ENCODE peak calls at places on chromosome 11, in four cellular contexts. One of them, this sample, is unnamed.

GRCh38 chr11:40321537-40321936 is 1137.9 kb downstream of the LRRC4C start:
- DNase-seq in GM12878: no peak
- DNase-seq in K562: no peak
- DNase-seq in HepG2: no peak
- DNase-seq in this sample: no peak

GRCh38 chr11:106466441-106467190 is 389.2 kb downstream of the AASDHPPT start:
- DNase-seq in GM12878: no peak
- DNase-seq in K562: no peak
- DNase-seq in HepG2: peak; percentile 36
- DNase-seq in this sample: no peak

GRCh38 chr11:41177791-41178190 is 281.7 kb downstream of the LRRC4C start:
- DNase-seq in GM12878: no peak
- DNase-seq in K562: no peak
- DNase-seq in HepG2: no peak
- DNase-seq in this sample: no peak

GRCh38 chr11:44734982-44735381 is 8.2 kb downstream of the TSPAN18 start:
- DNase-seq in GM12878: no peak
- DNase-seq in K562: no peak
- DNase-seq in HepG2: no peak
- DNase-seq in this sample: no peak

GRCh38 chr11:66068923-66069714 is 953 bp upstream of the PACS1 start:
- DNase-seq in GM12878: no peak
- DNase-seq in K562: no peak
- DNase-seq in HepG2: peak; percentile 12
- DNase-seq in this sample: peak; percentile 77

GRCh38 chr11:46369458-46370152 is 11.9 kb upstream of the MDK start:
- DNase-seq in GM12878: no peak
- DNase-seq in K562: peak; percentile 77
- DNase-seq in HepG2: peak; percentile 70
- DNase-seq in this sample: peak; percentile 79

GRCh38 chr11:114426280-114426679 is 13.0 kb upstream of the REXO2 start:
- DNase-seq in GM12878: no peak
- DNase-seq in K562: no peak
- DNase-seq in HepG2: no peak
- DNase-seq in this sample: no peak

GRCh38 chr11:110463153-110463552 is 33.4 kb downstream of the FDX1 start:
- DNase-seq in GM12878: no peak
- DNase-seq in K562: no peak
- DNase-seq in HepG2: no peak
- DNase-seq in this sample: peak; percentile 41

GRCh38 chr11:93959663-93960062 is 61.5 kb upstream of the HEPHL1 start:
- DNase-seq in GM12878: no peak
- DNase-seq in K562: no peak
- DNase-seq in HepG2: no peak
- DNase-seq in this sample: no peak

GRCh38 chr11:121554552-121554951 is 101.8 kb upstream of the SORL1-AS1 start:
- DNase-seq in GM12878: no peak
- DNase-seq in K562: no peak
- DNase-seq in HepG2: no peak
- DNase-seq in this sample: no peak

GRCh38 chr11:77470504-77470903 is 3.4 kb downstream of the PAK1 start:
- DNase-seq in GM12878: no peak
- DNase-seq in K562: no peak
- DNase-seq in HepG2: no peak
- DNase-seq in this sample: no peak

GRCh38 chr11:102683277-102683676 is 22.3 kb downstream of the MMP27 start:
- DNase-seq in GM12878: no peak
- DNase-seq in K562: no peak
- DNase-seq in HepG2: no peak
- DNase-seq in this sample: peak; percentile 10

GRCh38 chr11:123356539-123356938 is 73.5 kb upstream of the GRAMD1B start:
- DNase-seq in GM12878: no peak
- DNase-seq in K562: no peak
- DNase-seq in HepG2: no peak
- DNase-seq in this sample: no peak

GRCh38 chr11:129973068-129973467 is 29.6 kb downstream of the PRDM10 start:
- DNase-seq in GM12878: no peak
- DNase-seq in K562: no peak
- DNase-seq in HepG2: no peak
- DNase-seq in this sample: no peak

GRCh38 chr11:8017894-8018741 is 31.0 kb downstream of the EIF3F start:
- DNase-seq in GM12878: no peak
- DNase-seq in K562: no peak
- DNase-seq in HepG2: no peak
- DNase-seq in this sample: no peak

GRCh38 chr11:80365980-80366379 is 925.1 kb upstream of the TENM4 start:
- DNase-seq in GM12878: no peak
- DNase-seq in K562: no peak
- DNase-seq in HepG2: no peak
- DNase-seq in this sample: no peak
- H3K27ac ChIP-seq in GM12878: no peak overlapping the region
- H3K27ac ChIP-seq in K562: no peak overlapping the region
- H3K27ac ChIP-seq in HepG2: no peak overlapping the region
- H3K27ac ChIP-seq in this sample: no peak overlapping the region

GRCh38 chr11:134411887-134412507 is at the start of gene B3GAT1:
- DNase-seq in GM12878: no peak
- DNase-seq in K562: peak; percentile 66
- DNase-seq in HepG2: no peak
- DNase-seq in this sample: no peak
- TF ChIP-seq USF2 in GM12878: no peak
- TF ChIP-seq USF2 in K562: no peak
- TF ChIP-seq USF2 in HepG2: no peak
- TF ChIP-seq USF2 in this sample: no peak

GRCh38 chr11:64266339-64266738 is 15.0 kb downstream of the PLCB3 start:
- DNase-seq in GM12878: no peak
- DNase-seq in K562: no peak
- DNase-seq in HepG2: no peak
- DNase-seq in this sample: no peak

GRCh38 chr11:64267207-64267945 is 16.0 kb downstream of the PLCB3 start:
- DNase-seq in GM12878: no peak
- DNase-seq in K562: no peak
- DNase-seq in HepG2: no peak
- DNase-seq in this sample: no peak

GRCh38 chr11:64268028-64268686 is 16.3 kb downstream of the BAD start:
- DNase-seq in GM12878: no peak
- DNase-seq in K562: no peak
- DNase-seq in HepG2: no peak
- DNase-seq in this sample: no peak

GRCh38 chr11:64269380-64270234 is 14.9 kb downstream of the BAD start:
- DNase-seq in GM12878: peak; percentile 98
- DNase-seq in K562: peak; percentile 78
- DNase-seq in HepG2: peak; percentile 99
- DNase-seq in this sample: peak; percentile 100

GRCh38 chr11:64268687-64269379 is 15.6 kb downstream of the BAD start:
- DNase-seq in GM12878: no peak
- DNase-seq in K562: peak; percentile 51
- DNase-seq in HepG2: peak; percentile 33
- DNase-seq in this sample: no peak
- TF ChIP-seq POLR2AphosphoS2 in GM12878: no peak
- TF ChIP-seq POLR2AphosphoS2 in K562: no peak
- TF ChIP-seq POLR2AphosphoS2 in HepG2: no peak
- TF ChIP-seq POLR2AphosphoS2 in this sample: no peak

DNA sequence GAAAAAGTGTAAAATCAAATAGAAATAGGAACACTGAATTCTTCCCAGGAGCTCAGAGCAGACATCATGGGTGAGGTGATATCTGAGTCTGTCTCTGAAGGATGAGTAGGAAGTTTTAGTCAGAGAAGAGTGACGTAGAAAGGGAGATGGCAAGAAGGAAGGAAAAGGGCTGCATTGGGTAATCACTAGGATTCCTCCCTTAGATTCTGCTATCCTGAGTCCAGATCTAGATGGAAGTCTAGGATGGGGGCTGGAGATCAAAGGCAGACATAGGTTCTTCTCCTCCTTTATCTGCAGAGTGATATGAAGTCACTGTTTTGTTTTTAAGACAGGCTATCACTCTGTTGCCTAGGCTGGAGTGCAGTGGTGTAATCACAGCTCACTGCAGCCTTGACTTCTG is 30.4 kb downstream of the POU2F3 start:
- DNase-seq in GM12878: no peak
- DNase-seq in K562: no peak
- DNase-seq in HepG2: no peak
- DNase-seq in this sample: no peak
- H3K27ac ChIP-seq in GM12878: no peak overlapping the region
- H3K27ac ChIP-seq in K562: no peak overlapping the region
- H3K27ac ChIP-seq in HepG2: no peak overlapping the region
- H3K27ac ChIP-seq in this sample: no peak overlapping the region

This sample was measured in A549.